ENCODE peak calls at places on chromosome 21, in four cellular contexts. E is cardiac muscle cell, L is endodermal cell, A is psoas muscle. Y is an unnamed sample.
A peak's percentile ranks its signal among the peaks of the same experiment; 100 is the strongest.

GRCh38 chr21:44395260-44395659 is 41.8 kb downstream of the TRPM2 start:
- DNase-seq in A (no peak), L (no peak), E (no peak), Y (no peak)

GRCh38 chr21:42066521-42066920 is 4.6 kb upstream of the UMODL1 start:
- DNase-seq in L (no peak), A (no peak), E (no peak), Y (no peak)

GRCh38 chr21:40622531-40622930 is 224.4 kb downstream of the DSCAM start:
- DNase-seq in A (no peak), E (peak; percentile 66), L (no peak), Y (no peak)

GRCh38 chr21:25670726-25671125 is 31.7 kb downstream of the JAM2 start:
- DNase-seq in L (no peak), E (no peak), A (no peak), Y (no peak)

GRCh38 chr21:31905444-31906400 is 32.9 kb downstream of the HUNK start:
- DNase-seq in E (no peak), L (no peak), A (no peak), Y (no peak)

GRCh38 chr21:42091899-42092508 is 20.9 kb downstream of the UMODL1 start:
- DNase-seq in A (no peak), L (peak; percentile 69), E (no peak), Y (no peak)

GRCh38 chr21:14382486-14382834 is 486 bp downstream of the HSPA13 start:
- DNase-seq in L (no peak), E (no peak), A (no peak), Y (no peak)

GRCh38 chr21:41727784-41728763 is 38.8 kb downstream of the RIPK4 start:
- DNase-seq in A (peak; percentile 39), L (no peak), E (no peak), Y (no peak)

GRCh38 chr21:42809171-42809570 is 70.2 kb downstream of the WDR4 start:
- DNase-seq in E (no peak), L (no peak), A (no peak), Y (no peak)

GRCh38 chr21:15222711-15223110 is 157.9 kb upstream of the NRIP1 start:
- DNase-seq in E (no peak), A (no peak), L (no peak), Y (no peak)

GRCh38 chr21:31557956-31558838 is 101.3 kb upstream of the SOD1 start:
- DNase-seq in A (no peak), E (no peak), L (peak; percentile 86), Y (no peak)

GRCh38 chr21:40765771-40766170 is 81.2 kb downstream of the DSCAM start:
- DNase-seq in L (no peak), A (no peak), E (peak; percentile 38), Y (no peak)

GRCh38 chr21:42988234-42988965 is 14.0 kb downstream of the PKNOX1 start:
- DNase-seq in E (no peak), L (no peak), A (no peak), Y (no peak)

GRCh38 chr21:17050156-17050555 is 462.7 kb upstream of the CXADR start:
- DNase-seq in L (no peak), A (no peak), E (no peak), Y (no peak)

GRCh38 chr21:26512664-26513063 is 60.4 kb downstream of the CYYR1 start:
- DNase-seq in E (no peak), L (no peak), A (no peak), Y (no peak)

GRCh38 chr21:38413958-38414506 is 84.2 kb downstream of the ERG start:
- DNase-seq in E (no peak), L (no peak), A (no peak), Y (no peak)

GRCh38 chr21:16536661-16537359 is 807.0 kb downstream of the USP25 start:
- DNase-seq in L (no peak), E (no peak), A (no peak), Y (no peak)

GRCh38 chr21:29053656-29054055 is 19.8 kb downstream of the CCT8 start:
- DNase-seq in A (no peak), E (no peak), L (no peak), Y (no peak)

GRCh38 chr21:44405948-44406872 is 49.1 kb upstream of the LRRC3 start:
- DNase-seq in L (no peak), A (no peak), E (no peak), Y (peak; percentile 4)

GRCh38 chr21:26433386-26433785 is 139.7 kb downstream of the CYYR1 start:
- DNase-seq in E (no peak), A (no peak), L (no peak), Y (no peak)

GRCh38 chr21:42684109-42684916 is 30.9 kb downstream of the PDE9A start:
- DNase-seq in E (no peak), L (no peak), A (peak; percentile 53), Y (no peak)

GRCh38 chr21:19695796-19696195 is 1292.2 kb upstream of the TMPRSS15 start:
- DNase-seq in A (no peak), L (no peak), E (no peak), Y (no peak)
- H3K36me3 ChIP-seq in A (no peaks in the 10 kb centered on the region), L (no peaks in the 10 kb centered on the region), E (no peaks in the 10 kb centered on the region), Y (no peaks in the 10 kb centered on the region)

GRCh38 chr21:46455575-46456385 is 2.9 kb upstream of the DIP2A start:
- DNase-seq in L (no peak), A (no peak), E (no peak), Y (no peak)
- H3K4me3 ChIP-seq in L (no peak overlapping the region), A (no peak overlapping the region), E (no peak overlapping the region), Y (no peak overlapping the region)

DNA sequence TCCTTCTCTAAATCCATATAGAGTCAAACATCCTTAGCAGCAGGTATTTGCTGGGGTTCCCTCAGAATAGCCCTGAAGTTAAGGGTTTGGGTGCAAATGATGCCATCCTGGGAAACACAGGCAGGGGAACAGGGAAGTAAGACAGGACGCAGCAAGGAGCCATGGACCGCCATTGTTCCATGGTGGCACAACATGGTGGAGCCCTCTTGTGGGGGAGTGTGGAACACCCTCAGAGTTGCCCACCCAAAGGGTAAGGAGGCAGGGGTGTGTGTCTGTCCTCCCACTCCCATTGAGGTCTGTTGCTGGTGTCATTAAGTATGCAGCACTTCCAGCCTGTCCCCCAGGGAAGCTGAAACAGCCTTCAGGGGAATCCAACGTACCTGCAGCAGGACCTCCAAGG is 20.4 kb upstream of the RCAN1 start:
- DNase-seq in E (no peak), L (peak; percentile 77), A (no peak), Y (no peak)
- TF ChIP-seq CTCF in E (peak; percentile 36), L (peak; percentile 72), A (peak; percentile 30), Y (peak; percentile 28)

GRCh38 chr21:33246963-33247362 is 17.2 kb downstream of the IFNAR2 start:
- DNase-seq in L (no peak), A (no peak), E (no peak), Y (no peak)
- H3K36me3 ChIP-seq in L (peaks cover 68% of the 10 kb centered on the region), A (peaks cover 71% of the 10 kb centered on the region), E (peaks cover 31% of the 10 kb centered on the region), Y (peaks cover 16% of the 10 kb centered on the region)

DNA sequence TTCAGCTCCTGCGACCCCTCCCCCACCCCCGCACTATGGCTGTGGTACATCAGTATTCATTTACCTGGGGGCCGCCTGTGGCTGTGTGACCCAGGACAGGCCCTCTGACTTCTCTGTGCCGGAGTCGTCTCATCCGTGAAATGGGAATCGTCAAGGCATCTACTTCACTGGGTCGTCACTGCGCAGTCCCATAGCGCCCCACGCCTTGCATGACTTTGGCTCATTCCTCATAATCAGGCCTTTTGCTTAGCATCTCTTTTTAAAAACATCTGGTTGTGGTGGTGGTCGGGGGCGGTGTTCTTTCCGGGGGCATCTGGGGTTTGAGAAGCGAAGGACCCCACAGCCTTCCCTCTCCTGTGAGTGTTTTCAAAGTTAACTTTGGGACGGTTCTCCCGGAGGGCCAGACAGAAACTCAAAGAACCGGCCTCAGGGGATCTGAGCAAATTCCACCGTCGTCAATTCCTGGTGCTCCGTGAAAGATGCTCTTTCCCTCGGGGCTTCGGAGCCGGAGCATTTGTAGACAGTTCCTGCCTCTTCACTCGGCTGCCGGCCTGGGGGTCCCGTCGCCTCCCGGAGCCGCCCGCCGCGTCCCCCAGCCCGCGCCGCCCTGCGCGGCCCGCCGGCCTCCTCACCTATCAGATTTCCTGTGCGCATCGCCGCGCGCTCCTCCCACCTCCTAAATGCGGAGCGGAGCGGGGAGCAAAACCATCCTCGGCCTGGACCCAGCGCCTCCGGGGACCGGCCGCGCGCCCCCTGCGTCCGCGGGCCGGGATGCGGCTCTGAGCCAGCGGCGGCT is at the start of gene B3GALT5:
- DNase-seq in L (peak; percentile 92), A (no peak), E (peak; percentile 91), Y (no peak)
- H3K4me3 ChIP-seq in L (peak within 1 kb of the TSS; percentile 86), A (peak within 1 kb of the TSS; percentile 36), E (peak within 1 kb of the TSS; percentile 45), Y (peak within 1 kb of the TSS; percentile 33)

GRCh38 chr21:37087188-37087587 is 14.1 kb downstream of the TTC3 start:
- DNase-seq in E (peak; percentile 5), L (no peak), A (no peak), Y (peak; percentile 13)
- TF ChIP-seq CTCF in E (peak; percentile 52), L (peak; percentile 42), A (peak; percentile 36), Y (peak; percentile 40)